ENCODE peak calls at places on chromosomes 12 and 14, in five cellular contexts. Q is RWPE1, C is LoVo, M is NCI-H1092 treated with DMSO at 0.1 percent for 48 hours, K is LHCN-M2. Y is an unnamed sample.

GRCh38 chr12:112839386-112839972 is 47.9 kb downstream of the RPH3A start:
- DNase-seq in C (peak; percentile 56), K (peak; percentile 65), M (no peak), Q (peak; percentile 62), Y (peak; percentile 60)

GRCh38 chr12:65229441-65229840 is 49.0 kb upstream of the MSRB3 start:
- DNase-seq in K (peak; percentile 90), Q (peak; percentile 10), C (no peak), M (no peak), Y (peak; percentile 25)

GRCh38 chr14:51304428-51304827 is 64.4 kb downstream of the TMX1 start:
- DNase-seq in M (no peak), K (peak; percentile 63), C (no peak), Q (no peak), Y (no peak)

GRCh38 chr12:124994435-124994975 is 1.1 kb downstream of the BRI3BP start:
- DNase-seq in K (no peak), M (no peak), Q (peak; percentile 35), C (peak; percentile 37), Y (peak; percentile 50)

GRCh38 chr14:91246051-91246852 is 1.7 kb upstream of the GPR68 start:
- DNase-seq in Q (no peak), K (no peak), M (peak; percentile 82), C (no peak), Y (no peak)

GRCh38 chr12:116213014-116213413 is 64.5 kb downstream of the MED13L start:
- DNase-seq in Q (no peak), K (no peak), C (no peak), M (no peak), Y (no peak)

GRCh38 chr12:48973992-48974673 is 2.6 kb upstream of the WNT10B start:
- DNase-seq in C (no peak), M (no peak), Q (no peak), K (no peak), Y (no peak)

GRCh38 chr12:60259241-60259640 is 663.4 kb downstream of the SLC16A7 start:
- DNase-seq in C (no peak), K (peak; percentile 28), M (no peak), Q (no peak), Y (no peak)

GRCh38 chr12:127107744-127108143 is 1159.2 kb upstream of the TMEM132C start:
- DNase-seq in K (peak; percentile 44), C (peak; percentile 64), Q (peak; percentile 89), M (no peak), Y (no peak)

GRCh38 chr14:74542056-74542685 is 48.6 kb downstream of the ISCA2 start:
- DNase-seq in Q (no peak), C (no peak), M (no peak), K (no peak), Y (no peak)

GRCh38 chr12:45192041-45192695 is 23.7 kb upstream of the ANO6 start:
- DNase-seq in Q (peak; percentile 50), M (no peak), C (peak; percentile 87), K (peak; percentile 57), Y (peak; percentile 83)

GRCh38 chr12:50059440-50060119 is 2.2 kb downstream of the ASIC1 start:
- DNase-seq in K (no peak), M (no peak), C (no peak), Q (no peak), Y (no peak)

GRCh38 chr12:98635657-98636323 is 8.8 kb downstream of the IKBIP start:
- DNase-seq in K (peak; percentile 57), M (peak; percentile 4), Q (peak; percentile 83), C (peak; percentile 44), Y (no peak)

GRCh38 chr14:64992328-64992885 is 5.7 kb downstream of the FNTB start:
- DNase-seq in Q (no peak), M (no peak), C (no peak), K (no peak), Y (no peak)

GRCh38 chr14:99968156-99968920 is 96.9 kb upstream of the EVL start:
- DNase-seq in K (peak; percentile 83), M (no peak), Q (no peak), C (no peak), Y (no peak)

GRCh38 chr14:103391048-103391447 is 5.8 kb downstream of the MARK3 start:
- DNase-seq in C (peak; percentile 50), K (peak; percentile 91), Q (peak; percentile 38), M (peak; percentile 30), Y (peak; percentile 58)

GRCh38 chr14:92456215-92457017 is 57.2 kb upstream of the RIN3 start:
- DNase-seq in C (peak; percentile 63), Q (peak; percentile 44), K (peak; percentile 42), M (peak; percentile 33), Y (peak; percentile 44)

GRCh38 chr12:64181504-64182291 is 40.4 kb downstream of the KICS2 start:
- DNase-seq in K (peak; percentile 98), Q (peak; percentile 85), C (peak; percentile 78), M (peak; percentile 15), Y (peak; percentile 70)